ENCODE peak calls at places on chromosomes 12 and 14, in nine cellular contexts. Y is mucosa of descending colon, N is right lobe of liver, I is thoracic aorta, V is lower leg skin, B is Peyer's patch, H is endothelial cell, R is ovary, T is A549. U is an unnamed sample.

GRCh38 chr12:68406134-68406576 is 74.0 kb upstream of the MDM1 start:
- DNase-seq in R (peak; percentile 94), I (peak; percentile 19), B (peak; percentile 40), V (peak; percentile 90), T (peak; percentile 25), N (peak; percentile 94), H (peak; percentile 32), Y (peak; percentile 94), U (no peak)

GRCh38 chr12:103739546-103739945 is 101.5 kb downstream of the NT5DC3 start:
- DNase-seq in I (no peak), H (no peak), V (no peak), N (no peak), R (no peak), Y (no peak), B (no peak), T (no peak), U (no peak)

GRCh38 chr14:92945959-92946846 is 23.3 kb downstream of the CHGA start:
- DNase-seq in Y (peak; percentile 91), R (peak; percentile 63), H (no peak), T (peak; percentile 39), N (peak; percentile 88), V (peak; percentile 43), I (no peak), B (no peak), U (peak; percentile 54)

GRCh38 chr12:7123806-7124519 is 4.7 kb downstream of the RBP5 start:
- DNase-seq in N (peak; percentile 89), B (no peak), Y (no peak), R (peak; percentile 35), H (no peak), I (no peak), T (no peak), V (no peak), U (no peak)

GRCh38 chr12:40208707-40209106 is 16.1 kb upstream of the LRRK2 start:
- DNase-seq in H (no peak), R (no peak), B (peak; percentile 60), Y (no peak), N (no peak), T (no peak), V (peak; percentile 27), I (no peak), U (no peak)

GRCh38 chr12:130440411-130441080 is 102.9 kb downstream of the PIWIL1 start:
- DNase-seq in T (no peak), N (peak; percentile 39), I (no peak), R (no peak), V (no peak), H (no peak), Y (peak; percentile 13), B (no peak), U (no peak)

GRCh38 chr12:53999596-54000104 is 311 bp upstream of the HOXC9 start:
- DNase-seq in T (peak; percentile 82), R (peak; percentile 76), I (no peak), B (no peak), N (no peak), H (no peak), V (peak; percentile 79), Y (peak; percentile 20), U (peak; percentile 42)

GRCh38 chr14:102737402-102738372 is 39.6 kb upstream of the TRAF3 start:
- DNase-seq in R (peak; percentile 11), Y (no peak), B (no peak), V (no peak), T (no peak), H (no peak), N (no peak), I (no peak), U (no peak)

GRCh38 chr14:100104523-100105300 is 39.5 kb downstream of the EVL start:
- DNase-seq in R (peak; percentile 35), N (no peak), Y (no peak), H (no peak), T (no peak), V (no peak), B (no peak), I (no peak), U (no peak)

GRCh38 chr12:77253321-77253720 is 188.0 kb upstream of the E2F7 start:
- DNase-seq in I (no peak), N (no peak), Y (no peak), H (no peak), R (no peak), B (no peak), V (no peak), T (no peak), U (no peak)
- TF ChIP-seq CTCF in I (no peak), N (no peak), Y (no peak), H (no peak), R (no peak), B (no peak), V (no peak), T (no peak), U (no peak)

GRCh38 chr12:52083638-52083996 is 4.1 kb downstream of the SMIM41 start:
- DNase-seq in N (no peak), I (no peak), B (no peak), V (no peak), Y (no peak), T (no peak), H (no peak), R (no peak), U (no peak)
- TF ChIP-seq CTCF in N (peak; percentile 2), I (no peak), B (no peak), V (no peak), Y (no peak), T (no peak), H (no peak), R (no peak), U (peak; percentile 42)

GRCh38 chr12:87667378-87667777 is 361.8 kb downstream of the C12orf50 start:
- DNase-seq in N (no peak), V (no peak), I (no peak), Y (no peak), B (no peak), R (no peak), H (no peak), T (no peak), U (no peak)
- TF ChIP-seq CTCF in N (peak; percentile 44), V (no peak), I (peak; percentile 10), Y (no peak), B (peak; percentile 45), R (no peak), H (no peak), T (peak; percentile 41), U (no peak)

GRCh38 chr14:79084861-79085260 is 914.7 kb downstream of the NRXN3 start:
- DNase-seq in R (no peak), Y (no peak), V (no peak), I (no peak), H (no peak), B (no peak), T (no peak), N (no peak), U (no peak)

GRCh38 chr14:79091381-79091963 is 921.3 kb downstream of the NRXN3 start:
- DNase-seq in N (no peak), I (no peak), V (no peak), H (no peak), B (no peak), Y (no peak), R (no peak), T (no peak), U (no peak)

GRCh38 chr14:79093542-79093941 is 923.4 kb downstream of the NRXN3 start:
- DNase-seq in B (no peak), R (no peak), I (no peak), V (no peak), H (no peak), Y (no peak), T (no peak), N (no peak), U (no peak)

DNA sequence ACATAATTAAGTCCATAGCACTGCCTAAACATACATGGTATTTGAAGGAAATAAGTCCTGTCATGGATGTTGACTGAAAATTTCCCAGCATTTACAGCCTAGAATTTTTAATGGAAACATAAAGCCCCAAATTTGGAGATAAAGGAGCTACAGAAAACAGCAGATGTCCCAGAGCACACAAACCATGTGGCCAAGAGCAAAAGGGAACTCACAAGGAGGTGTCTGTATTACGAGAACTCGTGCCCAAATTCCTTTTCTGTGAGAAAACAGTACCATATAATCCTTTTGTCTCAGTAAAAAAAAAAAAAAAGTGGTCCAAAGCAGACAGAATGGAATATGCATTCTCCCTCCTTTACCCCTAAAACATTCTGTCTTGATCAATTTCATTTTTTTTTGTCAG is 920.6 kb downstream of the NRXN3 start:
- DNase-seq in Y (no peak), B (no peak), I (no peak), R (no peak), N (no peak), H (no peak), V (no peak), T (no peak), U (no peak)
- TF ChIP-seq CTCF in Y (no peak), B (no peak), I (no peak), R (no peak), N (no peak), H (no peak), V (no peak), T (no peak), U (no peak)

GRCh38 chr12:26719852-26720251 is 113.1 kb downstream of the ITPR2 start:
- DNase-seq in Y (no peak), H (no peak), B (no peak), I (no peak), N (no peak), R (no peak), V (no peak), T (no peak), U (no peak)
- TF ChIP-seq CTCF in Y (no peak), H (peak; percentile 15), B (no peak), I (no peak), N (no peak), R (no peak), V (no peak), T (no peak), U (peak; percentile 21)

DNA sequence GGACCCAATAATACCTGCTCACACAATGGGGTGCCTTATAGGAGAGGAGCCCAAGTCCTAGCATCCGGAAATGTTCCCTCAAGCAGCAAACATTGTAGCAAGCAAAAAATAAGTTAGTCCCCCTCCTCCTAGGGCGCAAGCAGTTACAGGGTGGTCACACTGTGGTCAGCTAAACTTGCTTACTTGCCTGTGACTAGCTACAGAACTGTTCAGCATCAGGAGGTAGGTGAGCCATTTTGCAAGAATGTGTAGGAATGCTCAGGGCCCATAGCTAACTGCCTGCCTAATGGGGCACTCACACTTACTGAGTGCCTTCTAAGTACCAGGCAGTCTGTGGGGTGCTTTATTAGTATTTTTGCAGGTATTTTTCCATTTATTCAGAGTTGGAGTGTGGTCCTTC is 154.6 kb upstream of the GRIN2B start:
- DNase-seq in B (no peak), R (no peak), N (no peak), V (no peak), I (no peak), Y (no peak), T (no peak), H (no peak), U (no peak)
- TF ChIP-seq CTCF in B (no peak), R (no peak), N (no peak), V (no peak), I (no peak), Y (no peak), T (no peak), H (no peak), U (no peak)

GRCh38 chr12:85405781-85406522 is 125.9 kb downstream of the ALX1 start:
- DNase-seq in N (no peak), T (no peak), Y (no peak), I (no peak), H (no peak), V (no peak), R (no peak), B (no peak), U (no peak)
- TF ChIP-seq CTCF in N (no peak), T (no peak), Y (no peak), I (no peak), H (no peak), V (no peak), R (no peak), B (no peak), U (no peak)

GRCh38 chr12:121773011-121773777 is 20.3 kb downstream of the RHOF start:
- DNase-seq in B (peak; percentile 73), V (no peak), H (peak; percentile 75), Y (peak; percentile 82), I (no peak), R (peak; percentile 77), N (peak; percentile 82), T (peak; percentile 91), U (peak; percentile 79)
- TF ChIP-seq CTCF in B (peak; percentile 94), V (peak; percentile 26), H (peak; percentile 79), Y (peak; percentile 85), I (peak; percentile 84), R (peak; percentile 59), N (peak; percentile 89), T (peak; percentile 94), U (peak; percentile 77)